ENCODE peak calls at places on chromosome 18, in four cellular contexts. B is H9, O is neuronal stem cell, X is IMR-90. A is an unnamed sample.

GRCh38 chr18:23963443-23964185 is 50.9 kb upstream of the TTC39C start:
- DNase-seq in B (no peak), O (no peak), X (no peak), A (no peak)

GRCh38 chr18:31056296-31056695 is 13.8 kb upstream of the DSC3 start:
- DNase-seq in B (no peak), O (no peak), X (no peak), A (no peak)

GRCh38 chr18:13180614-13181375 is 37.8 kb upstream of the LDLRAD4 start:
- DNase-seq in B (no peak), O (no peak), X (no peak), A (peak)

GRCh38 chr18:59694824-59695223 is 2.4 kb downstream of the CCBE1 start:
- DNase-seq in B (no peak), O (no peak), X (no peak), A (no peak)

GRCh38 chr18:79791141-79791972 is 6.4 kb upstream of the KCNG2 start:
- DNase-seq in B (no peak), O (no peak), X (peak), A (peak)

GRCh38 chr18:40738321-40738880 is 1216.6 kb upstream of the PIK3C3 start:
- DNase-seq in B (no peak), O (no peak), X (no peak), A (no peak)

GRCh38 chr18:28005164-28005563 is 171.8 kb downstream of the CDH2 start:
- DNase-seq in B (peak), O (no peak), X (no peak), A (no peak)

GRCh38 chr18:44740000-44740399 is 59.3 kb downstream of the SETBP1 start:
- DNase-seq in B (no peak), O (no peak), X (no peak), A (peak)

GRCh38 chr18:40096675-40097074 is 1858.4 kb upstream of the PIK3C3 start:
- DNase-seq in B (no peak), O (no peak), X (no peak), A (no peak)

GRCh38 chr18:47846431-47846830 is 84.0 kb downstream of the SMAD2 start:
- DNase-seq in B (no peak), O (no peak), X (no peak), A (peak)

GRCh38 chr18:2551425-2551824 is 19.9 kb downstream of the METTL4 start:
- DNase-seq in B (no peak), O (no peak), X (no peak), A (no peak)

GRCh38 chr18:79964330-79965118 is at the start of gene HSBP1L1:
- DNase-seq in B (peak), O (peak), X (no peak), A (peak)

GRCh38 chr18:7830468-7830867 is 263.4 kb downstream of the PTPRM start:
- DNase-seq in B (no peak), O (no peak), X (no peak), A (peak)

GRCh38 chr18:14768241-14768640 is 20.3 kb downstream of the ANKRD30B start:
- DNase-seq in B (no peak), O (no peak), X (no peak), A (no peak)

GRCh38 chr18:7338846-7339245 is 108.0 kb downstream of the LRRC30 start:
- DNase-seq in B (no peak), O (no peak), X (no peak), A (peak)

GRCh38 chr18:59959606-59960005 is 59.8 kb downstream of the PMAIP1 start:
- DNase-seq in B (no peak), O (no peak), X (no peak), A (no peak)

GRCh38 chr18:79523221-79523737 is 127.5 kb downstream of the NFATC1 start:
- DNase-seq in B (peak), O (no peak), X (no peak), A (no peak)

GRCh38 chr18:73664896-73665295 is 482.7 kb downstream of the FBXO15 start:
- DNase-seq in B (no peak), O (no peak), X (no peak), A (no peak)

GRCh38 chr18:33821503-33821902 is 243.5 kb downstream of the ASXL3 start:
- DNase-seq in B (no peak), O (no peak), X (peak), A (peak)

GRCh38 chr18:63779386-63779785 is 4.2 kb downstream of the SERPINB7 start:
- DNase-seq in B (no peak), O (no peak), X (no peak), A (no peak)

GRCh38 chr18:35490894-35491688 is 6.7 kb downstream of the INO80C start:
- DNase-seq in B (peak), O (no peak), X (no peak), A (no peak)

GRCh38 chr18:46319793-46320192 is 215.6 kb downstream of the HAUS1 start:
- DNase-seq in B (no peak), O (no peak), X (no peak), A (no peak)

GRCh38 chr18:2617974-2618373 is 37.6 kb upstream of the SMCHD1 start:
- DNase-seq in B (no peak), O (no peak), X (peak), A (no peak)

GRCh38 chr18:22485808-22486244 is 68.1 kb upstream of the CTAGE1 start:
- DNase-seq in B (no peak), O (no peak), X (no peak), A (peak)

GRCh38 chr18:56052202-56052601 is 464.2 kb upstream of the TCF4 start:
- DNase-seq in B (no peak), O (no peak), X (no peak), A (no peak)
- H4K91ac ChIP-seq in B (no peak), O (no peak), X (no peak), A (no peak)

GRCh38 chr18:9858642-9859041 is 27.1 kb upstream of the TXNDC2 start:
- DNase-seq in B (no peak), O (no peak), X (no peak), A (no peak)

GRCh38 chr18:9854801-9855676 is 30.7 kb upstream of the TXNDC2 start:
- DNase-seq in B (no peak), O (no peak), X (peak), A (no peak)

GRCh38 chr18:9856097-9856496 is 29.7 kb upstream of the TXNDC2 start:
- DNase-seq in B (no peak), O (no peak), X (no peak), A (no peak)

GRCh38 chr18:9852266-9853081 is 33.3 kb upstream of the TXNDC2 start:
- DNase-seq in B (no peak), O (no peak), X (no peak), A (peak)

GRCh38 chr18:9855686-9856085 is 30.1 kb upstream of the TXNDC2 start:
- DNase-seq in B (no peak), O (no peak), X (no peak), A (no peak)
- H3K27ac ChIP-seq in B (no peak), O (no peak), X (no peak), A (no peak)

DNA sequence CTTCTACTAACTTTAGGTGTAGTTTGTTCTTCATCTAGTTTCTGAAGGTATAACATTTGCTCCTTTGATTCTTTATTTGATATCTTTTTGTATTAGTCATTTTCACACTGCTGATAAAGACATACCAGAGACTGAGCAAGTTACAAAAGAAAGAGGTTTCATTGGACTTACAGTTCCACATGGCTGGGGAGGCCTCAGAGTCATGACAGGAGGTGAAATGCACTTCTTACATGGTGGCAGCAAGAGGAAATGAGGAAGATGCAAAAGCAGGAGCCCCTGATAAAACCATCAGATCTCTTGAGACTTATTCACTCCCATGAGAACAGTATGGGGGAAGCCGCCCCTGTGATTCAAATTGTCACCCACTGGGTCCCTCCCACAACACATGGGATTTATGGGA is 544.4 kb upstream of the DSEL start:
- DNase-seq in B (no peak), O (no peak), X (peak), A (no peak)
- H4K8ac ChIP-seq in B (no peak), O (no peak), X (no peak), A (no peak)

GRCh38 chr18:61855127-61855991 is 37.4 kb downstream of the RNF152 start:
- DNase-seq in B (no peak), O (no peak), X (no peak), A (no peak)
- H4K91ac ChIP-seq in B (no peak), O (no peak), X (peak), A (no peak)

GRCh38 chr18:11500153-11501122 is 109.0 kb upstream of the SLC35G4 start:
- DNase-seq in B (no peak), O (no peak), X (peak), A (peak)
- H3K27ac ChIP-seq in B (no peak), O (no peak), X (no peak), A (peak)

GRCh38 chr18:36831139-36831538 is 2.2 kb downstream of the KIAA1328 start:
- DNase-seq in B (no peak), O (no peak), X (peak), A (no peak)

GRCh38 chr18:36828630-36829361 is at the start of the genes KIAA1328 and TPGS2:
- DNase-seq in B (peak), O (peak), X (peak), A (peak)

GRCh38 chr18:36828157-36828629 is 609 bp downstream of the TPGS2 start:
- DNase-seq in B (peak), O (peak), X (peak), A (peak)

GRCh38 chr18:36830141-36830495 is 1.2 kb downstream of the KIAA1328 start:
- DNase-seq in B (no peak), O (no peak), X (no peak), A (no peak)

GRCh38 chr18:36829362-36830140 is 624 bp downstream of the KIAA1328 start:
- DNase-seq in B (no peak), O (no peak), X (peak), A (no peak)
- H4K8ac ChIP-seq in B (no peak), O (no peak), X (peak), A (peak)

GRCh38 chr18:77131100-77131651 is 1.4 kb downstream of the MBP start:
- DNase-seq in B (no peak), O (no peak), X (no peak), A (peak)
- H4K91ac ChIP-seq in B (no peak), O (no peak), X (no peak), A (peak)